ENCODE peak calls at places on chromosome 7, in six cellular contexts. R is naive B cell, F is Caki2, B is pulmonary artery endothelial cell, A is PC-3, C is H54. V is an unnamed sample.

GRCh38 chr7:128944487-128945236 is 6.9 kb downstream of the IRF5 start:
- DNase-seq in R (no peak), F (no peak), B (no peak), A (no peak), C (no peak), V (no peak)

GRCh38 chr7:30366606-30367005 is 82.2 kb downstream of the ZNRF2 start:
- DNase-seq in R (no peak), F (no peak), B (no peak), A (peak), C (no peak), V (peak)

GRCh38 chr7:155230169-155230593 is 67.5 kb upstream of the INSIG1 start:
- DNase-seq in R (no peak), F (peak), B (no peak), A (peak), C (peak), V (peak)

GRCh38 chr7:39574673-39575349 is 8.6 kb downstream of the YAE1 start:
- DNase-seq in R (no peak), F (no peak), B (no peak), A (no peak), C (no peak), V (no peak)

GRCh38 chr7:28528899-28529298 is 116.6 kb downstream of the CREB5 start:
- DNase-seq in R (no peak), F (no peak), B (no peak), A (no peak), C (no peak), V (no peak)

GRCh38 chr7:37921340-37921805 is 933 bp downstream of the EPDR1 start:
- DNase-seq in R (no peak), F (peak), B (no peak), A (peak), C (peak), V (no peak)

GRCh38 chr7:17807242-17807641 is 133.1 kb downstream of the SNX13 start:
- DNase-seq in R (no peak), F (no peak), B (no peak), A (no peak), C (no peak), V (no peak)

GRCh38 chr7:83701744-83702143 is 52.8 kb upstream of the SEMA3E start:
- DNase-seq in R (no peak), F (no peak), B (no peak), A (no peak), C (no peak), V (no peak)

GRCh38 chr7:140533394-140533872 is 54.1 kb upstream of the MKRN1 start:
- DNase-seq in R (no peak), F (no peak), B (no peak), A (no peak), C (no peak), V (no peak)

GRCh38 chr7:105885386-105886111 is 9.2 kb upstream of the ATXN7L1 start:
- DNase-seq in R (no peak), F (no peak), B (no peak), A (no peak), C (no peak), V (no peak)

GRCh38 chr7:129224251-129225205 is at the start of gene AHCYL2:
- DNase-seq in R (peak), F (peak), B (peak), A (peak), C (peak), V (peak)

GRCh38 chr7:110868458-110868857 is 222.5 kb upstream of the LRRN3 start:
- DNase-seq in R (no peak), F (no peak), B (no peak), A (no peak), C (no peak), V (no peak)

GRCh38 chr7:79529214-79529895 is 75.9 kb upstream of the MAGI2 start:
- DNase-seq in R (no peak), F (no peak), B (no peak), A (no peak), C (no peak), V (no peak)

GRCh38 chr7:93958216-93958615 is 36.7 kb downstream of the GNG11 start:
- DNase-seq in R (no peak), F (no peak), B (peak), A (peak), C (no peak), V (peak)

GRCh38 chr7:121954803-121955202 is 81.8 kb downstream of the PTPRZ1 start:
- DNase-seq in R (no peak), F (no peak), B (no peak), A (peak), C (peak), V (peak)

GRCh38 chr7:150341263-150342118 is at the start of gene RARRES2:
- DNase-seq in R (no peak), F (no peak), B (no peak), A (no peak), C (no peak), V (no peak)

GRCh38 chr7:106584914-106585759 is 75.8 kb downstream of the CCDC71L start:
- DNase-seq in R (no peak), F (no peak), B (no peak), A (no peak), C (no peak), V (no peak)

GRCh38 chr7:2956526-2957368 is 86.9 kb downstream of the CARD11 start:
- DNase-seq in R (no peak), F (peak), B (no peak), A (peak), C (peak), V (peak)

GRCh38 chr7:47102442-47102841 is 479.5 kb downstream of the TNS3 start:
- DNase-seq in R (no peak), F (no peak), B (no peak), A (no peak), C (no peak), V (no peak)

GRCh38 chr7:37318541-37318940 is 130.1 kb downstream of the ELMO1 start:
- DNase-seq in R (peak), F (no peak), B (no peak), A (no peak), C (no peak), V (no peak)

GRCh38 chr7:25244193-25244592 is 15.9 kb upstream of the NPVF start:
- DNase-seq in R (no peak), F (no peak), B (no peak), A (no peak), C (no peak), V (no peak)

GRCh38 chr7:12403287-12404181 is at the start of gene VWDE:
- DNase-seq in R (no peak), F (peak), B (no peak), A (peak), C (peak), V (peak)

GRCh38 chr7:97043281-97043680 is 18.6 kb upstream of the DLX5 start:
- DNase-seq in R (no peak), F (no peak), B (no peak), A (peak), C (no peak), V (no peak)

GRCh38 chr7:590731-591551 is 71.3 kb upstream of the PDGFA start:
- DNase-seq in R (no peak), F (no peak), B (no peak), A (no peak), C (no peak), V (no peak)

GRCh38 chr7:30351724-30352123 is 67.3 kb downstream of the ZNRF2 start:
- DNase-seq in R (no peak), F (no peak), B (no peak), A (no peak), C (no peak), V (no peak)

GRCh38 chr7:133036290-133036689 is 45.6 kb downstream of the CHCHD3 start:
- DNase-seq in R (no peak), F (no peak), B (no peak), A (no peak), C (no peak), V (no peak)

GRCh38 chr7:131039836-131040235 is 287.8 kb upstream of the MKLN1 start:
- DNase-seq in R (no peak), F (no peak), B (no peak), A (no peak), C (no peak), V (no peak)

GRCh38 chr7:66727058-66727457 is 13.5 kb upstream of the RABGEF1 start:
- DNase-seq in R (no peak), F (no peak), B (no peak), A (no peak), C (no peak), V (no peak)

GRCh38 chr7:75813084-75813483 is 522 bp downstream of the CCL24 start:
- DNase-seq in R (no peak), F (no peak), B (no peak), A (no peak), C (peak), V (peak)

GRCh38 chr7:158206341-158206740 is 381.3 kb downstream of the PTPRN2 start:
- DNase-seq in R (no peak), F (no peak), B (no peak), A (no peak), C (no peak), V (no peak)

GRCh38 chr7:55308186-55308929 is 56.8 kb upstream of the LANCL2 start:
- DNase-seq in R (no peak), F (no peak), B (no peak), A (no peak), C (no peak), V (peak)

GRCh38 chr7:6423942-6424701 is 23.6 kb downstream of the DAGLB start:
- DNase-seq in R (no peak), F (no peak), B (no peak), A (peak), C (peak), V (no peak)

GRCh38 chr7:132249591-132249971 is 326.7 kb downstream of the PLXNA4 start:
- DNase-seq in R (no peak), F (no peak), B (no peak), A (peak), C (peak), V (peak)

GRCh38 chr7:33725641-33726040 is 179.7 kb upstream of the BMPER start:
- DNase-seq in R (no peak), F (no peak), B (peak), A (no peak), C (no peak), V (no peak)

GRCh38 chr7:42107484-42107883 is 129.5 kb downstream of the GLI3 start:
- DNase-seq in R (no peak), F (peak), B (no peak), A (peak), C (peak), V (peak)

GRCh38 chr7:30907527-30908267 is 4.0 kb upstream of the AQP1 start:
- DNase-seq in R (no peak), F (no peak), B (no peak), A (no peak), C (no peak), V (no peak)

GRCh38 chr7:74312418-74313021 is 23.3 kb downstream of the CLIP2 start:
- DNase-seq in R (no peak), F (no peak), B (no peak), A (peak), C (peak), V (peak)

GRCh38 chr7:30548762-30549344 is 44.2 kb upstream of the GGCT start:
- DNase-seq in R (peak), F (peak), B (no peak), A (peak), C (peak), V (peak)

GRCh38 chr7:27225005-27225934 is 17.3 kb upstream of the EVX1 start:
- DNase-seq in R (no peak), F (no peak), B (no peak), A (no peak), C (no peak), V (no peak)